ENCODE peak calls at places on chromosomes 2 and 18, in four cellular contexts. S, J, W and B are unnamed samples.

GRCh38 chr2:133865141-133865540 is 296.9 kb upstream of the NCKAP5 start:
- DNase-seq in S (no peak), W (no peak), J (no peak), B (no peak)

GRCh38 chr18:21735452-21736015 is 5.1 kb upstream of the MIB1 start:
- DNase-seq in J (peak), W (no peak), S (peak), B (peak)

GRCh38 chr2:142176941-142177340 is 46.1 kb upstream of the LRP1B start:
- DNase-seq in W (no peak), S (no peak), J (no peak), B (no peak)

GRCh38 chr18:23627325-23627724 is 35.4 kb downstream of the ANKRD29 start:
- DNase-seq in S (peak), J (peak), W (no peak), B (no peak)

GRCh38 chr2:86622878-86623548 is 652 bp downstream of the RNF103 start:
- DNase-seq in J (no peak), S (no peak), W (peak), B (peak)

GRCh38 chr18:48290162-48290926 is 118.8 kb downstream of the ZBTB7C start:
- DNase-seq in W (no peak), J (no peak), S (no peak), B (no peak)

GRCh38 chr2:206211657-206212255 is 52.1 kb downstream of the EEF1B2 start:
- DNase-seq in W (no peak), J (peak), S (peak), B (no peak)

GRCh38 chr2:18245375-18245774 is 315.1 kb downstream of the RDH14 start:
- DNase-seq in W (no peak), J (no peak), S (no peak), B (peak)

GRCh38 chr2:36380624-36381481 is 25.3 kb downstream of the CRIM1 start:
- DNase-seq in J (peak), S (peak), W (peak), B (no peak)

GRCh38 chr2:69584127-69584889 is 59.2 kb downstream of the AAK1 start:
- DNase-seq in S (no peak), J (no peak), W (no peak), B (no peak)

GRCh38 chr2:121212661-121213325 is 72.2 kb downstream of the TFCP2L1 start:
- DNase-seq in W (peak), J (no peak), S (no peak), B (no peak)
- TF ChIP-seq CTCF in W (no peak), J (no peak), S (no peak), B (no peak)

DNA sequence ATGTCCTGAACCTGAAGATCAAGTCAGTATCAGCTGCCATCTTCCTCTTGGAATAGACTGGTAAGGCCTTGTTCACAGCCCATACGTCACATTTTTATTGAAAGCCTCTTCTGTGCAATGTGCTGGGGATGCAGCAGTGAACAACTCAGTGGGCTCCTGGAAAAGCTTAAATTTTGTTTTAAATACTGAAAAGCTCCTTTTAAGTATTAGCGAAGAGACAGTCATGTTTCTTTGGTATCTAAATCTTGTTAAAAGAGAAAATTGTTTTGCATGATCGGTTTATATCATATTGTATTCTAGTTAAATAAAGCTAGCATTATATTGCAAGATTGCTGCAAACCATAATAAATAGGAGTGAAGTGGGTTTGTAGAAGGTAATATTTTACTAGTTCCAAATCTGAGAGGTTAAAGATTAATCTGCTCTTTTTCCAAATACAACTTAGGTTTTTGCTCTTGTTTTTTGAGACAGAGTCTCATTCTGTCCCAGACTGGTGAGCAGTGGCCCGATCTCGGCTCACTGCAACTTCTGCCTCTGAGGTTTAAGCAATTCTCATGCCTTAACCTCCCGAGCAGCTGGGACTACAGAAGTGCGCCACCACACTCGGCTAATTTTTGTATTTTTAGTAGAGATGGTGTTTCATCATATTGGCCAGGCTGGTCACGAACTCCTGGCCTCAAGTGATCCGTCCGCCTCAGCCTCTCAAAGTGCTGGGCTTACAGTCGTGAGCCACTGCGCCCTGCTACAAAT is 1.6 kb upstream of the RMDN2 start:
- DNase-seq in W (no peak), J (no peak), S (no peak), B (no peak)
- TF ChIP-seq CTCF in W (no peak), J (no peak), S (no peak), B (no peak)

DNA sequence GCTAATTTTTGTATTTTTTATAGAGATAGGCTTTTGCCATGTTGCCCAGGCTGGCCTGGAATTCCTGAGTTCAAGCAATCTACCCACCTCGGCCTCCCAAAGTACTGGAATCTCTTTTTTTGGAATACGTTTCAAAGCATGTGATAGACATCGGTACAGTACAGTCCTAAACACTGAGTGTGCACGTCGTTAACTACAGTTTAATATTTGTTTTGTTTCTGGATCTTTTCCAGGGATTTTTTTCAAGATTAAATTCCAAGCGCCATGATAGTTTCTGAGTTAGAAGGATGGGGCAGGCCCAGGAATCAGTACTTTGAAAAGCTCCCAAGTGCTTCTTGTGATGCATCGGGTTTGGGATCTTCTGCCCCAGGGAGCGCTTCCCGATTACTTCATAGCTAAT is 33.3 kb downstream of the NEDD4L start:
- DNase-seq in J (no peak), W (no peak), S (no peak), B (no peak)
- TF ChIP-seq CTCF in J (no peak), W (no peak), S (no peak), B (no peak)

GRCh38 chr18:11020454-11020853 is 128.9 kb downstream of the PIEZO2 start:
- DNase-seq in W (no peak), J (no peak), S (no peak), B (no peak)
- TF ChIP-seq CTCF in W (no peak), J (no peak), S (no peak), B (no peak)